ENCODE peak calls at places on chromosome 17, in four cellular contexts. X is keratinocyte, K is left ventricle myocardium inferior, R is hepatocyte. L is an unnamed sample. For H3K4me1 and H3K9me3, the result is how much of the 10 kb centered on the place peaks cover.

GRCh38 chr17:15231851-15232516 is 33.1 kb downstream of the PMP22 start:
- DNase-seq in X (no peak), K (no peak), R (no peak), L (no peak)

GRCh38 chr17:58470356-58470755 is 17.9 kb downstream of the HSF5 start:
- DNase-seq in X (no peak), K (no peak), R (no peak), L (no peak)

GRCh38 chr17:45312477-45313418 is 4.1 kb downstream of the MAP3K14 start:
- DNase-seq in X (no peak), K (no peak), R (no peak), L (no peak)

GRCh38 chr17:78381601-78382168 is 3.2 kb downstream of the PGS1 start:
- DNase-seq in X (no peak), K (no peak), R (no peak), L (no peak)

GRCh38 chr17:10516638-10517037 is 1.7 kb downstream of the MYH1 start:
- DNase-seq in X (no peak), K (no peak), R (no peak), L (no peak)

GRCh38 chr17:60284709-60285108 is 107.2 kb downstream of the USP32 start:
- DNase-seq in X (no peak), K (no peak), R (no peak), L (no peak)

GRCh38 chr17:60039096-60039495 is 39.6 kb downstream of the HEATR6 start:
- DNase-seq in X (no peak), K (no peak), R (no peak), L (no peak)

GRCh38 chr17:78120971-78121800 is 7.4 kb downstream of the TMC6 start:
- DNase-seq in X (no peak), K (no peak), R (no peak), L (no peak)

GRCh38 chr17:31559647-31560501 is 168.4 kb downstream of the RAB11FIP4 start:
- DNase-seq in X (no peak), K (no peak), R (peak), L (no peak)

GRCh38 chr17:64492481-64493109 is 4.3 kb downstream of the POLG2 start:
- DNase-seq in X (no peak), K (no peak), R (no peak), L (peak)

GRCh38 chr17:15350777-15351486 is 9.5 kb upstream of the TEKT3 start:
- DNase-seq in X (no peak), K (no peak), R (peak), L (no peak)

GRCh38 chr17:35094902-35095301 is 24.8 kb downstream of the RAD51D start:
- DNase-seq in X (no peak), K (no peak), R (no peak), L (no peak)

GRCh38 chr17:78365561-78366108 is 5.8 kb upstream of the SOCS3 start:
- DNase-seq in X (no peak), K (no peak), R (peak), L (peak)

GRCh38 chr17:15263206-15263579 is 1.9 kb downstream of the PMP22 start:
- DNase-seq in X (no peak), K (peak), R (peak), L (peak)

GRCh38 chr17:7835818-7836595 is 2.0 kb downstream of the KDM6B start:
- DNase-seq in X (no peak), K (peak), R (no peak), L (no peak)

GRCh38 chr17:77604301-77605031 is 354.0 kb upstream of the TNRC6C start:
- DNase-seq in X (no peak), K (no peak), R (no peak), L (no peak)

GRCh38 chr17:18315498-18316360 is 636 bp downstream of the SMCR8 start:
- DNase-seq in X (no peak), K (no peak), R (no peak), L (no peak)

GRCh38 chr17:61412860-61413653 is 13.4 kb downstream of the TBX2 start:
- DNase-seq in X (no peak), K (no peak), R (peak), L (no peak)

GRCh38 chr17:35539659-35540026 is 2.2 kb upstream of the SLFN12L start:
- DNase-seq in X (no peak), K (no peak), R (no peak), L (no peak)

GRCh38 chr17:18920911-18921441 is 31.0 kb upstream of the SLC5A10 start:
- DNase-seq in X (no peak), K (no peak), R (no peak), L (no peak)

GRCh38 chr17:55601874-55602364 is 90.7 kb upstream of the SMIM36 start:
- DNase-seq in X (no peak), K (no peak), R (peak), L (no peak)

GRCh38 chr17:78494961-78495330 is 82.2 kb downstream of the DNAH17 start:
- DNase-seq in X (no peak), K (no peak), R (no peak), L (no peak)

GRCh38 chr17:47847341-47848197 is 3.4 kb downstream of the SP6 start:
- DNase-seq in X (no peak), K (no peak), R (no peak), L (no peak)
- TF ChIP-seq CTCF in X (no peak), K (peak), R (peak), L (peak)

DNA sequence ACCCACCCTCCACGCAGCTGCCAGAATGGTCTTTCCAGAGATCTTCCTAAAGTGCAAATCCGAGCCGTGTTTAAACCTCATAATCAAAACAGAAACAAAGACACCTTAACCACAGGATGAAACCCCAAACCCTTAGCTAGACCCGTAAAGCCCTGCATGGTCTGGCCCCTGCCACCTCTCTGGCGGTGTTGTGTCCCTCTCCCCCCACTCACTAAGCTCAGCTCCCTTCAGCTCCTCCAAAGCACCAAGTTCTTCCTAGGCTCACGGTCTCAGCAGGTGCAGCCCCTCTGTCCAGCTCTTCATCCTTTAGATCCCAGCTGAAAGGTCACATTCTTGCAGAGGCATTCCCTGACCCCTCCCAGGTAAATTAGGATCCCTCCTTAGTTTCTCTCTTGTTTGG is 4.4 kb upstream of the NXPH3 start:
- DNase-seq in X (no peak), K (no peak), R (no peak), L (no peak)
- H3K4me1 ChIP-seq in X (under half), K (half or more), R (under half), L (under half)

GRCh38 chr17:69884361-69884760 is 190.7 kb upstream of the KCNJ16 start:
- DNase-seq in X (no peak), K (no peak), R (no peak), L (no peak)
- H3K9me3 ChIP-seq in X (under half), K (under half), R (under half), L (under half)

GRCh38 chr17:79811036-79811887 is 14.4 kb upstream of the CBX8 start:
- DNase-seq in X (no peak), K (no peak), R (peak), L (peak)
- TF ChIP-seq CTCF in X (no peak), K (peak), R (peak), L (peak)

GRCh38 chr17:29279397-29280070 is 14.4 kb downstream of the NUFIP2 start:
- DNase-seq in X (no peak), K (no peak), R (no peak), L (no peak)
- H3K4me1 ChIP-seq in X (under half), K (half or more), R (under half), L (under half)

GRCh38 chr17:5097101-5097834 is 14.4 kb downstream of the ZNF232 start:
- DNase-seq in X (no peak), K (peak), R (peak), L (no peak)
- H3K9me3 ChIP-seq in X (under half), K (under half), R (under half), L (under half)

DNA sequence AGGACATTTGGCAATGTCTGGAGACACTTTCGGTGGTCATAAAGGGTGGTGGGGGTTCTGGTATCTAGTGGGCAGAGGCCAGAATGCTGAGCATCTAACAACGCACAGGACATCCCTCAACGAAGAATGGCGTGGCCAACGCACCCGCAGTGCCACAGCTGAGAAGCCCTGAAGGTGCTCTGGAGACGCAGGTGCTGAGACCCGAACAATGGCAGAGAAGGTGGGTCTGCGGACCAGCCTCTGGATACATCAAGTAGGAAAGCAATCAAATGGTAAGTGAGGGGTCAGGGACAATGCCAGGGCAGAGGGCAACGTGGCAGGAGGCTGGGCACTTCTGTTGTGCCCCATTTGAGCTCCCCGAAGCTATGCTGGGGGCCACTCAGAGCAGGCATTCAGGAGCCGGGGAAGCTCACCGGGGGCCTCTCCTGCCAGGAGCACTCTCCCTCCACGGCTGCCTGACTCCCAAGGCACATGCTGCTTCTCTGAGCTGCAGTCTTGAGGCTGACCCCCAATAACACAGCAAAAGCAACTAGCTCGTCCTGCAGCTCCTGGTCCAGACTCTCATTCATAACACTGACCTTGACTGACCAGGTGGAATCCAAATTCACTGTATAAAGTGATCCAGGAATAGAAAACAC is 26.0 kb downstream of the SPHK1 start:
- DNase-seq in X (no peak), K (no peak), R (no peak), L (no peak)
- TF ChIP-seq CTCF in X (no peak), K (no peak), R (no peak), L (no peak)

DNA sequence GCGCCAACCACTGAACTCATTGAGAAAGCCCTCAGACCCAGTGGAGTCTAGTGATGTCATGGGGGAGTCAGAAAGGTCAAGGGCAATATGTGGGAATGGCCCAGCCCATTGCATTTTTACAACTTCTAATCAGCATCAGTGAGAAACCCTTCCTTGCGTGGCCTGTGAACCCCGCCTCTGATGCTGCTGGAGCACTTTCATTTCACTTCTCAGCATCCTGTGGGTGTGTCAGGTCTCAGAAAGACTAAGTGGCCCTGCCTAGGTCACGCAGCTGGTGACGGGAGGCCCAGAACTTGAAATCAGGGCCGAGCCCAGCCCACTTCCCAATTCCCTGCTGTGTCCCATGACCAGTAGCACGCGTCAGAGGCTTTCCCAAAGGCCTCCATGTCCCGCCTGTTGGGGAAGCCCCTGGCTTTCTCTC is 6.1 kb downstream of the DNAI2 start:
- DNase-seq in X (no peak), K (peak), R (peak), L (no peak)
- H3K4me1 ChIP-seq in X (under half), K (under half), R (under half), L (under half)

GRCh38 chr17:26807024-26807423 is 486.9 kb upstream of the WSB1 start:
- DNase-seq in X (no peak), K (no peak), R (no peak), L (no peak)

GRCh38 chr17:26809033-26809432 is 484.9 kb upstream of the WSB1 start:
- DNase-seq in X (peak), K (no peak), R (no peak), L (no peak)
- H3K9me3 ChIP-seq in X (under half), K (half or more), R (under half), L (under half)